ENCODE peak calls at places on chromosomes 13 and 19, in seven cellular contexts. V, B, K, X, Y, J and C are unnamed samples.

GRCh38 chr13:43785681-43786471 is 896 bp downstream of the ENOX1 start:
- DNase-seq in Y (peak; percentile 74), J (no peak), X (peak; percentile 18), B (peak; percentile 78), K (peak; percentile 34), V (peak; percentile 85), C (peak; percentile 71)

GRCh38 chr19:44737238-44738160 is 11.0 kb upstream of the BCL3 start:
- DNase-seq in X (no peak), Y (no peak), B (no peak), K (no peak), J (no peak), V (no peak), C (no peak)

GRCh38 chr13:51523082-51523518 is 61.2 kb upstream of the WDFY2 start:
- DNase-seq in K (peak; percentile 55), V (peak; percentile 25), Y (no peak), X (no peak), J (peak; percentile 6), B (no peak), C (no peak)

GRCh38 chr13:73720216-73720840 is 413.9 kb downstream of the KLF12 start:
- DNase-seq in J (no peak), K (no peak), X (no peak), B (no peak), V (no peak), Y (no peak), C (no peak)

GRCh38 chr13:101654916-101655315 is 202.4 kb downstream of the ITGBL1 start:
- DNase-seq in V (no peak), J (no peak), K (no peak), Y (no peak), X (no peak), B (no peak), C (no peak)

GRCh38 chr19:13619203-13619632 is 112.9 kb upstream of the CACNA1A start:
- DNase-seq in X (no peak), Y (no peak), K (no peak), V (no peak), B (no peak), J (no peak), C (no peak)

GRCh38 chr13:107864543-107865460 is 350.5 kb downstream of the LIG4 start:
- DNase-seq in V (no peak), B (no peak), J (no peak), K (no peak), X (peak; percentile 49), Y (no peak), C (no peak)

GRCh38 chr13:107834268-107834667 is 381.1 kb downstream of the LIG4 start:
- DNase-seq in K (peak; percentile 69), Y (no peak), J (no peak), V (no peak), X (no peak), B (no peak), C (no peak)

GRCh38 chr19:14111486-14111885 is 6.1 kb downstream of the PRKACA start:
- DNase-seq in K (no peak), J (no peak), B (no peak), Y (no peak), V (no peak), X (no peak), C (no peak)

GRCh38 chr13:49495783-49496762 is at the start of gene PHF11:
- DNase-seq in J (peak; percentile 77), Y (peak; percentile 34), B (peak; percentile 58), V (peak; percentile 77), X (no peak), K (peak; percentile 67), C (peak; percentile 80)

GRCh38 chr13:38883783-38884182 is 106.8 kb downstream of the STOML3 start:
- DNase-seq in J (no peak), V (no peak), Y (no peak), X (no peak), B (no peak), K (no peak), C (no peak)

GRCh38 chr13:99500839-99501134 is 485 bp upstream of the TM9SF2 start:
- DNase-seq in J (no peak), K (no peak), V (no peak), Y (no peak), B (no peak), X (no peak), C (no peak)

GRCh38 chr13:91347996-91348905 is 764 bp downstream of the MIR17HG start:
- DNase-seq in X (no peak), V (peak; percentile 20), J (peak; percentile 46), Y (peak; percentile 51), K (no peak), B (peak; percentile 15), C (peak; percentile 51)

GRCh38 chr19:44452367-44452766 is 4.1 kb upstream of the ZNF229 start:
- DNase-seq in V (no peak), J (no peak), B (no peak), Y (no peak), X (no peak), K (no peak), C (no peak)

GRCh38 chr19:11361037-11361770 is 6.0 kb downstream of the PLPPR2 start:
- DNase-seq in J (no peak), B (no peak), K (no peak), Y (no peak), V (no peak), X (no peak), C (peak; percentile 98)

GRCh38 chr19:18697680-18698079 is 14.2 kb downstream of the CRTC1 start:
- DNase-seq in Y (peak; percentile 86), B (no peak), K (no peak), V (peak; percentile 26), J (no peak), X (no peak), C (peak; percentile 54)

GRCh38 chr19:48573163-48573505 is 21.2 kb downstream of the SULT2B1 start:
- DNase-seq in Y (no peak), V (peak; percentile 59), J (no peak), B (no peak), K (no peak), X (no peak), C (no peak)

GRCh38 chr19:56705939-56706338 is 34.4 kb upstream of the ZNF835 start:
- DNase-seq in X (no peak), B (no peak), Y (no peak), V (no peak), J (no peak), K (no peak), C (no peak)

GRCh38 chr13:20828540-20829364 is 55.0 kb upstream of the EEF1AKMT1 start:
- DNase-seq in X (no peak), J (no peak), B (peak; percentile 45), K (no peak), Y (no peak), V (no peak), C (peak; percentile 47)

GRCh38 chr13:97212540-97213146 is 9.5 kb upstream of the MBNL2 start:
- DNase-seq in J (no peak), Y (no peak), K (peak; percentile 55), X (no peak), B (peak; percentile 38), V (no peak), C (peak; percentile 49)

GRCh38 chr13:29227560-29227959 is 367.9 kb downstream of the SLC7A1 start:
- DNase-seq in J (no peak), B (no peak), Y (no peak), K (no peak), V (no peak), X (no peak), C (no peak)

DNA sequence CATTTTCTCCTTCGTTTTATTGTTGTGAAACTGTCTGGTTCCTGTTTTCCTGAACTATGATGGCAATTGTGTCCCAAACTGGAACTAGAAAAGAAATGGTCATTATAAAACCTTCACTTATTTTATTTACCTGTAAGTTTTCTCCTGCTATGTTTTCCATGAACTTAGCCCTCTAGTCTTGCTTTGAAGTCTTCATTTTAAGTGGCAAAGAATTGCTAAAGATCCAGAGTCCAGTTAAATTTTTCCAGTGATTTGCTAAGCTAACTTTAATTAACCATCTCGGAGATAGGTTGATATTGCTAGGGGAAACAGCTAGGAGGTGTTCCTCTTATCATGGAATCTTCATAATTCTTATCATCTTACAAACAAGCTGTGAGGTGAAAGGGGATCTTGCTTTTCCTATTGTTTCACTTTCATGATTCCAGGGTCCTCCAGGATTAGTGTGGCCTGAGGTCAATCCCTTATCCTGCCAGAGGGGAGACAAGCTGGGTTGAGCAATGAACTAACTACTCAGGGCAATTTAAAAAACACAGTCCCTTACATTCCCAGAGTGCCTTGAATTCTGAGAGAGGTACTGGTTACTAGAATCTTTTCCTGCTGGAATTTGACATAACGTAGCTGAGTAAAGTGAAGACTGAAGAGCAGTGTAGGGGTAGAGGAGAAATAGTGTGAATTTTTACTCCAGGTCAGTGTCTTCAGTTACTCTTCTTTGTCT is 112.5 kb downstream of the ESD start:
- DNase-seq in B (no peak), Y (no peak), J (no peak), X (no peak), V (no peak), K (no peak), C (no peak)
- H3K27ac ChIP-seq in B (no peak overlapping the region), Y (no peak overlapping the region), J (no peak overlapping the region), X (no peak overlapping the region), V (no peak overlapping the region), K (no peak overlapping the region), C (no peak overlapping the region)

GRCh38 chr13:41916173-41916954 is 44.5 kb downstream of the VWA8 start:
- DNase-seq in Y (no peak), J (no peak), V (no peak), K (no peak), X (peak; percentile 66), B (peak; percentile 35), C (no peak)
- H3K27ac ChIP-seq in Y (no peak overlapping the region), J (no peak overlapping the region), V (no peak overlapping the region), K (no peak overlapping the region), X (no peak overlapping the region), B (no peak overlapping the region), C (no peak overlapping the region)

GRCh38 chr19:16363133-16363851 is 38.7 kb downstream of the KLF2 start:
- DNase-seq in J (no peak), K (no peak), V (peak; percentile 80), X (no peak), Y (no peak), B (peak; percentile 64), C (peak; percentile 95)

GRCh38 chr19:16364231-16364865 is 39.7 kb downstream of the KLF2 start:
- DNase-seq in B (no peak), X (no peak), K (no peak), V (no peak), J (no peak), Y (no peak), C (no peak)

GRCh38 chr19:16365300-16365996 is 40.8 kb downstream of the KLF2 start:
- DNase-seq in X (no peak), V (no peak), J (no peak), K (no peak), B (no peak), Y (no peak), C (no peak)

GRCh38 chr19:16361926-16362325 is 37.3 kb downstream of the KLF2 start:
- DNase-seq in X (no peak), K (no peak), Y (no peak), V (no peak), J (no peak), B (no peak), C (no peak)

DNA sequence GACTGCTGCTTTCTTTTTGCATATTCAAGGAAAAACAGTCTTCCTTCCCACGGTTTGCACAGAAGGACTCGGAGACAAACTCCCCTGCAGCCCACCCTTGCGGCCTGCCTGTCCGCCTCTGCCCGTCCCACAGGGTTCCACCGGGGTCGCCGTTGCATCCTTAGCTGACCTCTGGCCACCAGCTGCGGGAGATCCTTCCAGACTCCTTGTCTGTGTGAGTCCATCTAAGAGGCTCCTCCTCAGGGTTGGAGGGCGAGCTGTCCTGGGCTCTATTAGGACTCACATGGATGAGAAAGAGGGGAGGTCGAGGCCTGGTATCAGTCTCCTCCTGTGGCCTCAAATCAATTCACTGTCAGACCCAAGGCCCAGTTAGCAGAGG is 39.2 kb downstream of the KLF2 start:
- DNase-seq in X (no peak), V (no peak), Y (no peak), B (no peak), J (no peak), K (no peak), C (no peak)
- H3K27ac ChIP-seq in X (no peak overlapping the region), V (peak overlapping the region; percentile 52), Y (no peak overlapping the region), B (peak overlapping the region; percentile 37), J (no peak overlapping the region), K (no peak overlapping the region), C (peak overlapping the region; percentile 68)

GRCh38 chr13:27104606-27105005 is 67.0 kb downstream of the USP12 start:
- DNase-seq in J (no peak), B (no peak), Y (no peak), K (no peak), V (no peak), X (no peak), C (no peak)
- H3K27ac ChIP-seq in J (no peak overlapping the region), B (no peak overlapping the region), Y (no peak overlapping the region), K (no peak overlapping the region), V (no peak overlapping the region), X (no peak overlapping the region), C (no peak overlapping the region)